ENCODE peak calls at places on chromosomes 4 and X, in five cellular contexts. V is AG04450; A is foreskin fibroblast; R is activated CD8-positive, alpha-beta T cell treated with anti-CD3 and anti-CD28 coated beads for 36 hours; Q is coronary artery. F is an unnamed sample.
A peak's percentile ranks its signal among the peaks of the same experiment; 100 is the strongest.

GRCh38 chr4:75056277-75056676 is 123.4 kb downstream of the PARM1 start:
- DNase-seq in V (no peak), A (no peak), R (no peak), Q (no peak), F (no peak)

GRCh38 chr4:2469192-2469984 is 482 bp downstream of the RNF4 start:
- DNase-seq in A (peak; percentile 24), R (peak; percentile 88), Q (no peak), V (no peak), F (peak; percentile 53)

GRCh38 chrX:46461653-46462191 is 83.5 kb downstream of the ZNF674 start:
- DNase-seq in Q (no peak), V (no peak), R (peak; percentile 4), A (no peak), F (no peak)

GRCh38 chrX:71586929-71587328 is 8.7 kb downstream of the GCNA start:
- DNase-seq in R (no peak), A (no peak), V (no peak), Q (no peak), F (no peak)

GRCh38 chr4:153326513-153326912 is 18.0 kb upstream of the MND1 start:
- DNase-seq in A (no peak), R (no peak), Q (no peak), V (no peak), F (no peak)

GRCh38 chrX:17738002-17738713 is 865 bp downstream of the SCML1 start:
- DNase-seq in A (peak; percentile 11), Q (no peak), V (no peak), R (peak; percentile 55), F (peak; percentile 28)

GRCh38 chrX:31606796-31607195 is 535.0 kb upstream of the FTHL17 start:
- DNase-seq in R (no peak), Q (no peak), V (no peak), A (no peak), F (no peak)

GRCh38 chr4:88761861-88762523 is 64.4 kb upstream of the NAP1L5 start:
- DNase-seq in Q (no peak), V (no peak), R (no peak), A (no peak), F (no peak)

GRCh38 chrX:30863969-30864368 is 25.1 kb downstream of the TAB3 start:
- DNase-seq in A (peak; percentile 0), R (no peak), V (peak; percentile 6), Q (no peak), F (peak; percentile 28)

GRCh38 chr4:53659112-53659511 is 67.8 kb upstream of the LNX1 start:
- DNase-seq in A (no peak), Q (no peak), V (no peak), R (no peak), F (no peak)

GRCh38 chr4:53653484-53654053 is 62.3 kb upstream of the LNX1 start:
- DNase-seq in Q (no peak), V (no peak), R (peak; percentile 3), A (peak; percentile 38), F (no peak)

GRCh38 chr4:53658029-53658428 is 66.7 kb upstream of the LNX1 start:
- DNase-seq in Q (no peak), R (no peak), A (no peak), V (no peak), F (no peak)

GRCh38 chr4:53654300-53654758 is 63.0 kb upstream of the LNX1 start:
- DNase-seq in A (peak; percentile 39), V (no peak), R (peak; percentile 3), Q (no peak), F (no peak)

GRCh38 chr4:53656421-53656981 is 65.2 kb upstream of the LNX1 start:
- DNase-seq in V (no peak), R (no peak), Q (no peak), A (peak; percentile 74), F (no peak)
- TF ChIP-seq CTCF in V (peak; percentile 65), R (no peak), Q (peak; percentile 27), A (peak; percentile 85), F (no peak)

GRCh38 chr4:126790633-126791032 is 842.1 kb upstream of the INTU start:
- DNase-seq in V (no peak), Q (no peak), R (no peak), A (peak; percentile 30), F (no peak)
- TF ChIP-seq CTCF in V (peak; percentile 15), Q (no peak), R (no peak), A (peak; percentile 14), F (no peak)

GRCh38 chr4:46933686-46934085 is 24.6 kb upstream of the COX7B2 start:
- DNase-seq in A (no peak), R (no peak), V (no peak), Q (no peak), F (no peak)

GRCh38 chr4:46934731-46935130 is 25.7 kb upstream of the COX7B2 start:
- DNase-seq in V (no peak), Q (no peak), R (no peak), A (no peak), F (no peak)

GRCh38 chr4:46930866-46931265 is 21.8 kb upstream of the COX7B2 start:
- DNase-seq in Q (no peak), R (no peak), V (no peak), A (no peak), F (no peak)

GRCh38 chr4:46927201-46927600 is 18.2 kb upstream of the COX7B2 start:
- DNase-seq in A (no peak), V (no peak), R (no peak), Q (no peak), F (no peak)

GRCh38 chr4:46931981-46932380 is 22.9 kb upstream of the COX7B2 start:
- DNase-seq in A (no peak), Q (no peak), R (peak; percentile 43), V (no peak), F (peak; percentile 49)
- TF ChIP-seq CTCF in A (peak; percentile 32), Q (peak; percentile 64), R (peak; percentile 52), V (peak; percentile 86), F (peak; percentile 69)

DNA sequence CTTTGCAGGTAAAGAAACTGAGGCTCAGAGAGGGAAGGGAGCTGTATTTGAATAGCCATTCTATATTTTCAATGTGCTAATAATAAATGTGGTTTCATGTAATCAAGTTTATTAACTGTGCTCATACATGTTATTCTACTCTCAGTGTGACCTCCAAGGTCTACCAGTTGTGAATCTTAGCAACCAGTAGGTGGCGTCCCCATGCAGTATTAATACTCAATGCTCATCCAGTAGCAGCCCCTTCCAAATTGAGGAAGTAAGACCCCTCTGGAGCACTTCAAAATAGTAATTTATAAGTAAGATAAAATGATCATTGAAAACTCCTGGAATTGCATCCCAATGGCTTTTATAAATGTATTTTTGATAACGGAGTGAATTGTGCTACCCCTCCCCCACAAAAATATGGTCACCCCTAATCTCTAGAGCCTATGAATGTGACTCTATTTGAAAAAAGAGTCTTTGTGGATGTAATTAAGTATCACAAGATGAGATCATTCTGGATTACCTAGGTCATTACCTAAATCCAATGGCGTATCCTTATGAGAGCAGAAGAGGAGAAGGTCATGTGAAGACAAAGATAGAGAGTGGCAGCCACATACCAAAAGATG is 20.4 kb upstream of the SEPSECS start:
- DNase-seq in R (peak; percentile 57), Q (no peak), A (no peak), V (no peak), F (no peak)
- TF ChIP-seq CTCF in R (peak; percentile 84), Q (peak; percentile 33), A (peak; percentile 78), V (peak; percentile 71), F (peak; percentile 75)

GRCh38 chr4:151649461-151649860 is 111.3 kb downstream of the GATB start:
- DNase-seq in R (no peak), Q (no peak), V (no peak), A (no peak), F (no peak)
- TF ChIP-seq CTCF in R (no peak), Q (no peak), V (no peak), A (no peak), F (no peak)

GRCh38 chr4:154366956-154367355 is 124.6 kb downstream of the DCHS2 start:
- DNase-seq in R (no peak), V (no peak), A (no peak), Q (no peak), F (no peak)

GRCh38 chr4:154364012-154364863 is 127.4 kb downstream of the DCHS2 start:
- DNase-seq in Q (no peak), R (no peak), A (no peak), V (no peak), F (no peak)

GRCh38 chr4:154361450-154361849 is 130.1 kb downstream of the DCHS2 start:
- DNase-seq in A (no peak), V (no peak), R (peak; percentile 17), Q (no peak), F (no peak)
- TF ChIP-seq CTCF in A (no peak), V (no peak), R (no peak), Q (no peak), F (no peak)

DNA sequence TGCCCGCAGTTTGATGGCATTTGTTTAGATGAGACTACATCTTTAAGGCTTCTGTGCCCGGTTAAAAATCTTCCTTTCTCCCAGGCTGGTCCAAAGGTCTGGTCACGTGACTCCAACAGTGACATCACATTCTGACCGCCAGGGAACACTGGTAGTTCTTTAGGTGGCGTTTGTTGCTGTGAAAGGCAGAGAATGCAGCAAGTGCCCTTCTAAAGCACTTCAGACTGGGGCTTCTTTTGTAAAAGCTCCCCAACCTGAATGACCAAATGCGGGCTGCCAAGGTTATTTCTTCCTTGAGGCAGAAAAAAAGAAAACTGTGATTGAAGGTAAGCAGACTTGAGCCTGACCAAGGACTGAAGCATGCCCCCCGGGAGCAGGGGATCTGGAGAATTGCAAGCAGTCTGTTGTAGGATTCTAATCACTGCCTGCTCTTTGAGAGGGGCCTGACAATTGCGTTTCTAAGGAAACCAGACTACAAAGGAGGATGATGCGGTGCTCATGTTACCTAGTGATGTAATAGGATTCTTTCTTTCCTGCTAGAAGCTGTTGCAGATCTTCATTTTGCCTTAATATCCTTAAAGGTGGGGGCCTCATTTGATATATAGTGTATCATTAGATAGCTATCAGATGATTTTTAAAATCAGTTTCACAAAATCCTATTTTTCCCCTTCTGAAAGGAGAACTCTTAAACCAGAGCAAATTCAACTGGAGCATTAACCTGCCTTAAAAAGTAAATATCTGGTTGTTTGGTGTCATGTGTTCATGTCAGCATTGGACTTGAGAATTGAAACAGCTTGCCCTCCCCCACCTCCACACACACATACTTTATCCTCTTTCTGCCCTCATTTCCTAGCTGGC is 133.1 kb downstream of the AKAP4 start:
- DNase-seq in A (peak; percentile 1), Q (no peak), V (no peak), R (no peak), F (peak; percentile 60)
- TF ChIP-seq CTCF in A (no peak), Q (no peak), V (peak; percentile 2), R (no peak), F (peak; percentile 49)